ENCODE peak calls at places on chromosomes 12 and 14, in four cellular contexts. F, Q, B and J are unnamed samples.

GRCh38 chr12:119780786-119781434 is 96.2 kb downstream of the CIT start:
- DNase-seq in Q (peak), B (no peak), F (peak), J (peak)

GRCh38 chr14:82855912-82856381 is 1322.3 kb upstream of the SEL1L start:
- DNase-seq in B (no peak), F (no peak), Q (peak), J (peak)

GRCh38 chr14:63039800-63040380 is 5.4 kb downstream of the KCNH5 start:
- DNase-seq in B (no peak), F (no peak), Q (peak), J (peak)

GRCh38 chr12:51275088-51275487 is 4.9 kb upstream of the SMAGP start:
- DNase-seq in Q (no peak), B (no peak), F (no peak), J (no peak)

GRCh38 chr12:44616385-44616784 is 259.7 kb downstream of the NELL2 start:
- DNase-seq in B (no peak), Q (no peak), F (no peak), J (peak)

GRCh38 chr14:64692597-64693350 is 11.4 kb upstream of the PLEKHG3 start:
- DNase-seq in B (no peak), F (peak), Q (no peak), J (no peak)

GRCh38 chr14:64870160-64870559 is 9.5 kb downstream of the SPTB start:
- DNase-seq in F (no peak), B (no peak), Q (no peak), J (no peak)

GRCh38 chr12:91189526-91189925 is 6.9 kb upstream of the DCN start:
- DNase-seq in B (no peak), F (no peak), Q (peak), J (peak)

GRCh38 chr12:120290541-120291312 is 976 bp downstream of the RNU4-2 start:
- DNase-seq in F (peak), B (peak), Q (no peak), J (no peak)

GRCh38 chr14:42391146-42391821 is 784.6 kb downstream of the LRFN5 start:
- DNase-seq in Q (no peak), F (no peak), B (no peak), J (no peak)

GRCh38 chr12:6070472-6071257 is 53.8 kb downstream of the VWF start:
- DNase-seq in B (no peak), Q (no peak), F (no peak), J (no peak)

GRCh38 chr14:31510222-31510621 is 22.4 kb upstream of the GPR33 start:
- DNase-seq in B (no peak), Q (peak), F (no peak), J (peak)

GRCh38 chr12:112988224-112988623 is 9.9 kb downstream of the OAS2 start:
- DNase-seq in Q (no peak), B (no peak), F (no peak), J (no peak)

GRCh38 chr14:73802431-73803188 is 49.0 kb upstream of the PTGR2 start:
- DNase-seq in B (no peak), Q (no peak), F (no peak), J (no peak)

GRCh38 chr12:46470975-46471374 is 98.4 kb upstream of the SLC38A2 start:
- DNase-seq in Q (no peak), B (no peak), F (no peak), J (no peak)

GRCh38 chr12:131872154-131873046 is 22.0 kb upstream of the ULK1 start:
- DNase-seq in B (no peak), Q (peak), F (no peak), J (peak)

GRCh38 chr12:96398422-96399080 is 1.7 kb downstream of the CDK17 start:
- DNase-seq in Q (peak), F (no peak), B (no peak), J (peak)

GRCh38 chr14:104393898-104394605 is 185.5 kb upstream of the C14orf180 start:
- DNase-seq in B (peak), F (peak), Q (no peak), J (peak)

GRCh38 chr12:3202734-3203446 is 125.7 kb downstream of the TSPAN9 start:
- DNase-seq in Q (peak), F (peak), B (peak), J (peak)

GRCh38 chr12:3200032-3200617 is 122.9 kb downstream of the TSPAN9 start:
- DNase-seq in F (peak), B (no peak), Q (peak), J (peak)

GRCh38 chr12:3203713-3204112 is 126.5 kb downstream of the TSPAN9 start:
- DNase-seq in B (no peak), Q (no peak), F (no peak), J (no peak)

GRCh38 chr12:3200779-3201738 is 123.9 kb downstream of the TSPAN9 start:
- DNase-seq in B (no peak), Q (no peak), F (no peak), J (peak)

GRCh38 chr12:3201741-3202500 is 124.7 kb downstream of the TSPAN9 start:
- DNase-seq in Q (no peak), F (no peak), B (no peak), J (no peak)
- TF ChIP-seq CTCF in Q (no peak), F (no peak), B (no peak), J (peak)

DNA sequence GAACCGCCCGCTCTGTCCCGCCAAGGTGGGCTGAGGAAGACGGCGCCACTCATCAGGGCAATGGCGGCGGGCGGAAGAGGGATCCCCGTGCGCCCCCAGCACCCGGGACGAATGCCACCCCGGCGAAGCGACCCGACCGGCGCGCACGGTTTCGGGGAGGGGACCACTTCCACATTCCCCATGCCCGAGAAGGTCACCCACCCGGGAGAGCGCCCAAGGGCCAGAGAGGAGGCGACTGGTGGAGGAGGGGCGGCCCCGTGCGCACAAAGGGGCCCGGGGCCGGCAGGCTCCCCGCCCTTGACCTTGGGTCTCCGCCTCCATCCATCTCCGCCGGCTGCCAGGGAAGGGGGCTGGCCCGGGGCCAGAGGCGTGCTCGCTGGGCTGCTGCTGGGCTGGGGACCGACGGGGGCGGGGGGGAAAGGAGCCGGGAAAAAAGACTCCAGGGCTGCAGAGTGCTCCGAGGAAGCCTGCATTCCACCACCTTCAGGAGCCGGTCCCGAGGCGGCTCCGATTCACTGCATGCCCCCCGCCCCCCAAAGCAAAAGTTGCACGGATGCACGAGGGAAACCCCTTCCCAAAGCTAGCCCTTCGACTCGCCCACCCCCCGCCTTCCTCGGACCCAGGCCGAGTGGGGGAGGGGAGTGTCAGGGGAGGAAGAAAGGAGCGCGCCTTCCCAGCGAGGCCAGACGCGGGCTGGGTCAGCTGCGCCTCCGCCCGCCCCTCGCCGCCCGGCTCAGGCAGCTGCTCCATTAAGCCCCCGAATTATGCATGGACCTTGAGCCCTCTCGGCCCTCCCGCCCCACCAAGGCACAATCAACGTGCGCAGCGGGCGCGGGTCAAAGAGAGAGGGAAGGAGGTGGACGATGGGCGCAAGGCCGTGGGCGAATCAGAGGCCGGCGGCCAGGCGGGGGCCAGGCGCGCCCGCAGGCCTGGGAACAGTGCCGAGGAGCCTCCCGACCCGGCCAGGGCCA is 26.2 kb downstream of the BCL11B start:
- DNase-seq in Q (no peak), B (no peak), F (no peak), J (no peak)
- H3K4me3 ChIP-seq in Q (no peak), B (peak), F (peak), J (no peak)

GRCh38 chr12:75779891-75780501 is 251.6 kb downstream of the PHLDA1 start:
- DNase-seq in F (no peak), Q (peak), B (no peak), J (no peak)
- TF ChIP-seq CTCF in F (no peak), Q (no peak), B (no peak), J (no peak)

GRCh38 chr12:20370001-20370381 is 1.7 kb downstream of the PDE3A start:
- DNase-seq in B (peak), Q (peak), F (no peak), J (peak)
- H3K4me3 ChIP-seq in B (peak), Q (peak), F (peak), J (peak)

GRCh38 chr12:94874086-94874985 is 129.2 kb downstream of the NDUFA12 start:
- DNase-seq in B (no peak), F (no peak), Q (no peak), J (no peak)

GRCh38 chr12:94872671-94873367 is 130.7 kb downstream of the NDUFA12 start:
- DNase-seq in B (no peak), Q (no peak), F (no peak), J (no peak)

GRCh38 chr12:94873368-94874085 is 130.0 kb downstream of the NDUFA12 start:
- DNase-seq in F (peak), Q (no peak), B (no peak), J (no peak)

GRCh38 chr12:94874986-94875312 is 128.5 kb downstream of the NDUFA12 start:
- DNase-seq in B (no peak), Q (no peak), F (no peak), J (no peak)

GRCh38 chr12:94875525-94875924 is 128.0 kb downstream of the NDUFA12 start:
- DNase-seq in B (no peak), F (no peak), Q (peak), J (peak)
- TF ChIP-seq CTCF in B (no peak), F (no peak), Q (peak), J (peak)

DNA sequence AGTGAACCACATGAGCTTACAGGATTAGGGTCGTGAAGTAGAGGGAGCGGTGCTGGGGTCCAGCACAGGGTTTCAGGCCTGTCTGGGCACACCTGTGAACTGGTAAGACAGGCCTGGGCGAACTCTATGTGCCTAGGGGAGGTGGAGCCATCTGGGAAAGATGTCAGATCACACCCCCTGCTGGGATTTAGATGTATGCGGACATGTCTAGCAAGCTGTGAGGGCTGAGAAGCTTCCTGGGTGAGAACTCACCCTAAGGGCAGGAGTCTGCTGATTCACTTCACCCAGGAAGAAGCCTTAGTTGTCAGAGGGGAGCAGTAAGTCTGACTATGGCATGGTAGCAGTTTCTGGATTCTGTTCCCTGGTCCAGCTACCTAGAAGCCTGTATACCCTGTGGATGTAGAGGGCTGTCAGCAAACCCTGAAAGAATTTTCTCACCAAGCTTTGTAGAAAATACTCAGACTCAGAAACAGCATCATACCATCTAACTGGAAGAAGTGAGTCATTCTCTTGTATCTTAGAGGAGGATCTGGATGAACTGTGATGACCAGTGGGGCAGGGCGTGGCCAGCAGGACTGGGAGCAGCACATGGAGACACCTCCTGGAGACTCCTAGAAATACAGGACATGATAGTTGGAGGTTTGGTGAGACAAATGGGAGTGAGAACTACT is 11.2 kb upstream of the PYGL start:
- DNase-seq in B (peak), F (no peak), Q (peak), J (peak)
- H3K4me3 ChIP-seq in B (no peak), F (no peak), Q (no peak), J (no peak)